ENCODE peak calls at places on chromosomes 13 and 19, in five cellular contexts. U is progenitor cell of endocrine pancreas, R is epithelial cell of esophagus, J is fibroblast of lung, V is astrocyte of the spinal cord. G is an unnamed sample.

GRCh38 chr19:8567522-8568172 is 9.6 kb downstream of the MYO1F start:
- DNase-seq in U (no peak), R (no peak), J (no peak), V (no peak), G (no peak)

GRCh38 chr13:23500858-23501257 is 67.4 kb upstream of the SACS start:
- DNase-seq in U (no peak), R (peak), J (peak), V (peak), G (no peak)

GRCh38 chr13:109121826-109122225 is 492.4 kb downstream of the MYO16 start:
- DNase-seq in U (no peak), R (no peak), J (no peak), V (no peak), G (no peak)

GRCh38 chr19:57515218-57515617 is 11.9 kb upstream of the ZNF549 start:
- DNase-seq in U (no peak), R (no peak), J (no peak), V (no peak), G (no peak)

GRCh38 chr13:106433066-106433465 is 102.4 kb downstream of the EFNB2 start:
- DNase-seq in U (no peak), R (peak), J (no peak), V (no peak), G (no peak)

GRCh38 chr13:43057653-43058317 is 34.4 kb downstream of the DNAJC15 start:
- DNase-seq in U (no peak), R (peak), J (peak), V (peak), G (no peak)

GRCh38 chr13:30125422-30126073 is 181.8 kb downstream of the KATNAL1 start:
- DNase-seq in U (no peak), R (peak), J (peak), V (peak), G (no peak)

GRCh38 chr19:4916292-4917082 is 7.2 kb downstream of the UHRF1 start:
- DNase-seq in U (no peak), R (no peak), J (no peak), V (no peak), G (no peak)

GRCh38 chr19:23810496-23810895 is 51.8 kb upstream of the ZNF681 start:
- DNase-seq in U (no peak), R (no peak), J (no peak), V (no peak), G (no peak)

GRCh38 chr13:32113564-32113963 is 82.0 kb downstream of the FRY start:
- DNase-seq in U (no peak), R (no peak), J (no peak), V (no peak), G (no peak)

GRCh38 chr13:47463726-47464125 is 537.3 kb downstream of the SUCLA2 start:
- DNase-seq in U (no peak), R (no peak), J (peak), V (peak), G (no peak)

GRCh38 chr13:47463002-47463401 is 538.1 kb downstream of the SUCLA2 start:
- DNase-seq in U (no peak), R (no peak), J (no peak), V (no peak), G (no peak)

GRCh38 chr13:47457631-47458030 is 543.4 kb downstream of the SUCLA2 start:
- DNase-seq in U (no peak), R (peak), J (peak), V (no peak), G (no peak)

GRCh38 chr13:47455581-47455980 is 545.5 kb downstream of the SUCLA2 start:
- DNase-seq in U (no peak), R (no peak), J (no peak), V (no peak), G (no peak)

GRCh38 chr13:47459512-47459911 is 541.6 kb downstream of the SUCLA2 start:
- DNase-seq in U (no peak), R (no peak), J (peak), V (peak), G (no peak)
- TF ChIP-seq CTCF in U (peak), R (no peak), J (peak), V (peak), G (peak)

DNA sequence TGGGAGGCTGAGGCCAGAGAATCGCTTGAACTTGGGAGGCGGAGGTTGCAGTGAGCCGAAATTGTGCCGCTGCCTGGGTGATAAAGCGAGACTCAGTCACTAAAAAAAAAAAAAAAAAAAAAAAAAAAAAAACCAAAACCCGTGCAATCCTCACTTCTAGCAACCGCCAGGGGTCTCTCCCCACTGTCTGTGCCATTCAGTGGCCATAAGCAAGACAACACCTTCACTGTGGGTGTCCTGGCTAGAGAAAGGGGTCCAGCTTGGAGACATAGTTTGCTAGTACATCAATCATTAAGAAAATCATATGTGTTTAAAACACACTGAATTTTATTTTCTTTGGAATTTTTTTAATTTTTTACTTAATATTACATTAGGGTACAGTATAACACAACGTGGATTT is 68.2 kb downstream of the RASL11A start:
- DNase-seq in U (no peak), R (no peak), J (no peak), V (no peak), G (no peak)
- TF ChIP-seq CTCF in U (peak), R (no peak), J (peak), V (peak), G (no peak)

DNA sequence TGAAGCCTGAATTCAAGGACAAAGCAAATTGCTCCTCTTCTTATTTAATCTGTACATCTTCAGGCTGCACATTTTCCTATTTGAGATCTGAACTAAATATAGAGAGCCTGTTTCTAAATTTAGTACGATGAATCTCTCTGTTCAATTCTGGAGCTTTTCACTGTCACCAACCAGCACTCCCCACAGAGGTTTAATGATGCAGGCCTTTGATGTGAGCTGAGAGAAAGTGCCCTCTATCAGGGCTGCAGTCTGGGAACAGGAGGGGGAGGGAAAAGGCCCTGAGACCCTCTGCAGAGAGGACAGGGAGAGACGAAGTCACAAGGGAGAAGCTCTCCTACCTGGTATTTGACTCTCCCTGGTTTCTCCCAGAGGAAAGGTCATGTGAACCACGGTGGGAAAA is 206.8 kb upstream of the SOX1 start:
- DNase-seq in U (no peak), R (no peak), J (no peak), V (no peak), G (no peak)
- TF ChIP-seq CTCF in U (no peak), R (no peak), J (no peak), V (no peak), G (no peak)

DNA sequence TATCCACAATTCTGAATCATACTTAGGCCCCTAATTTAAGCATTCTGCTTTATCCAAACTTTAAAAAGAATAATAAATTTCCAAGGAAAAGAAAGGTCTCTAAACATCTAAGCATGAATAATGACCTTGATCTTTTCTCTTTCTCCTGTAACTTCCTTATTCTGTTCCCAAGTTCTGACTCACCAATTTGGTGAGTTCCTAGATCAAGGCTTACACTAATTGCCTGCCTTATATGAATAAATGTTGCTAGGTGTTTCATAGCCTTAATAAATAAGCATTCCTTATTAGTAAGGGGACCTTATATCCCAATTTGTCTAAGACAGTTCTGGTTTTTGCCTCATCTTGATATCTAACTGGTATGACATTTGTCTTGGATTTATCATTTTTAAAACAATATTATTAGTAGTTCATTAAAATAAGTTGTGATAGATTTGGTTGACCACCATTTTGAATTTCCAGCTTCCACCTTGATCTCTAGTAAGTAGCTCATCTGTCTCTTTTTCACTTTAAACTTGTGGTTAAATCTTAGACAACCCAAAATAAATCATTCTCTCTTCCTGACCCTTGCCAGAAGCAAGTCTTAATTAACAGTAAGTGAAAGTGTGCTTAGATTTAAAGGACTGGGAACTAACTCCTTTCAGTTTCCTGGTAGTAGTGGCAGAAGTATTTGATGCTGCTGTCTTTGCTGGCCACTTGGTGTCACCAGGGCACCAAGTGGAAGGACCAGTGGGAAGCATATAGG is 121.2 kb upstream of the MLNR start:
- DNase-seq in U (no peak), R (peak), J (peak), V (peak), G (no peak)
- TF ChIP-seq CTCF in U (peak), R (peak), J (peak), V (peak), G (peak)

GRCh38 chr13:34420975-34421719 is 520.9 kb upstream of the NBEA start:
- DNase-seq in U (no peak), R (peak), J (no peak), V (no peak), G (no peak)
- TF ChIP-seq CTCF in U (no peak), R (peak), J (no peak), V (peak), G (peak)

G was measured in type B pancreatic cell.